ENCODE peak calls at places on chromosomes 4 and X, in eight cellular contexts. W, R, G, F, S, P, H and E are unnamed samples.

GRCh38 chr4:157170321-157170720 is 50.2 kb upstream of the GRIA2 start:
- DNase-seq in P (no peak), R (no peak), S (no peak), G (no peak), W (no peak), F (no peak), H (no peak), E (peak; percentile 71)

GRCh38 chr4:140829825-140830224 is 73.6 kb upstream of the TBC1D9 start:
- DNase-seq in G (no peak), F (no peak), P (no peak), R (no peak), H (no peak), W (no peak), S (no peak), E (no peak)

GRCh38 chr4:139961344-139961948 is 192.5 kb downstream of the MAML3 start:
- DNase-seq in G (no peak), S (no peak), H (no peak), P (no peak), W (no peak), F (no peak), R (no peak), E (no peak)

GRCh38 chr4:10677796-10678497 is 6.6 kb downstream of the CLNK start:
- DNase-seq in S (no peak), P (no peak), H (no peak), G (no peak), W (no peak), F (no peak), R (no peak), E (no peak)

GRCh38 chr4:113094802-113095201 is 45.3 kb downstream of the ANK2 start:
- DNase-seq in R (peak; percentile 8), S (no peak), P (no peak), G (no peak), F (no peak), H (no peak), W (no peak), E (no peak)

GRCh38 chr4:54090804-54091623 is 8.9 kb upstream of the GSX2 start:
- DNase-seq in F (no peak), R (no peak), S (no peak), W (peak; percentile 29), H (no peak), G (no peak), P (no peak), E (no peak)

GRCh38 chrX:154021131-154021611 is 1.5 kb upstream of the IRAK1 start:
- DNase-seq in S (no peak), P (no peak), F (peak; percentile 66), H (no peak), W (peak; percentile 21), R (no peak), G (no peak), E (no peak)

GRCh38 chr4:73343432-73343831 is 60.7 kb upstream of the ALB start:
- DNase-seq in R (no peak), F (peak; percentile 8), S (no peak), W (no peak), H (no peak), G (no peak), P (no peak), E (no peak)

GRCh38 chr4:108044951-108045686 is 55.4 kb downstream of the HADH start:
- DNase-seq in F (no peak), P (no peak), H (no peak), R (no peak), S (no peak), W (no peak), G (no peak), E (no peak)

GRCh38 chr4:111639876-111640275 is 505.4 kb upstream of the FAM241A start:
- DNase-seq in S (no peak), F (peak; percentile 16), R (no peak), H (no peak), G (no peak), P (no peak), W (no peak), E (peak; percentile 24)

GRCh38 chr4:81541546-81541945 is 69.8 kb upstream of the RASGEF1B start:
- DNase-seq in H (no peak), S (no peak), G (no peak), F (no peak), W (no peak), R (no peak), P (no peak), E (no peak)

GRCh38 chrX:64976673-64977040 is 407 bp upstream of the ZC4H2 start:
- DNase-seq in S (no peak), F (no peak), P (no peak), H (no peak), R (no peak), G (no peak), W (no peak), E (no peak)

GRCh38 chr4:39626913-39627312 is 11.8 kb downstream of the SMIM14 start:
- DNase-seq in S (no peak), R (no peak), H (no peak), W (no peak), G (no peak), P (no peak), F (no peak), E (no peak)

GRCh38 chrX:100090931-100091330 is 319.1 kb downstream of the PCDH19 start:
- DNase-seq in W (no peak), G (no peak), F (no peak), R (no peak), S (no peak), P (no peak), H (no peak), E (no peak)